ENCODE peak calls at places on chromosomes 4 and X, in ten cellular contexts. O is GM23338, T is suprapubic skin, D is GM12878, P is upper lobe of left lung, M is HCT116, X is GM12892, I is K562, Z is SK-N-SH, B is esophagus muscularis mucosa. H is an unnamed sample.

GRCh38 chrX:6813836-6814370 is 279.0 kb upstream of the VCX3A start:
- DNase-seq in O (peak), T (no peak), D (no peak), P (no peak), M (no peak), X (no peak), I (no peak), Z (no peak), B (no peak), H (no peak)

GRCh38 chr4:1177274-1178141 is 5.1 kb upstream of the SPON2 start:
- DNase-seq in O (no peak), T (no peak), D (no peak), P (peak), M (no peak), X (no peak), I (no peak), Z (no peak), B (no peak), H (no peak)

GRCh38 chrX:109619816-109620215 is 5.2 kb downstream of the KCNE5 start:
- DNase-seq in O (no peak), T (no peak), D (no peak), P (no peak), M (no peak), X (no peak), I (no peak), Z (no peak), B (no peak), H (no peak)

GRCh38 chr4:123819362-123820035 is 422.9 kb downstream of the SPRY1 start:
- DNase-seq in O (no peak), T (no peak), D (no peak), P (no peak), M (no peak), X (no peak), I (no peak), Z (no peak), B (no peak), H (no peak)

GRCh38 chr4:83107636-83108035 is 6.9 kb downstream of the PLAC8 start:
- DNase-seq in O (no peak), T (no peak), D (no peak), P (no peak), M (no peak), X (no peak), I (no peak), Z (no peak), B (no peak), H (no peak)

GRCh38 chr4:149838036-149838435 is 22.4 kb upstream of the IQCM start:
- DNase-seq in O (no peak), T (no peak), D (no peak), P (no peak), M (no peak), X (no peak), I (no peak), Z (no peak), B (no peak), H (no peak)

GRCh38 chr4:110087116-110087708 is 111.2 kb downstream of the ELOVL6 start:
- DNase-seq in O (no peak), T (no peak), D (no peak), P (no peak), M (peak), X (no peak), I (no peak), Z (no peak), B (no peak), H (peak)

GRCh38 chrX:28273751-28274150 is 292.5 kb upstream of the DCAF8L1 start:
- DNase-seq in O (no peak), T (no peak), D (no peak), P (no peak), M (no peak), X (no peak), I (no peak), Z (no peak), B (no peak), H (peak)

GRCh38 chr4:57094482-57095223 is 15.5 kb downstream of the IGFBP7 start:
- DNase-seq in O (no peak), T (no peak), D (no peak), P (no peak), M (no peak), X (no peak), I (no peak), Z (no peak), B (no peak), H (no peak)

GRCh38 chrX:131226591-131226990 is 62.5 kb downstream of the IGSF1 start:
- DNase-seq in O (no peak), T (no peak), D (no peak), P (no peak), M (no peak), X (no peak), I (no peak), Z (no peak), B (no peak), H (no peak)

GRCh38 chr4:127355738-127356137 is 277.0 kb upstream of the INTU start:
- DNase-seq in O (no peak), T (no peak), D (no peak), P (no peak), M (no peak), X (no peak), I (no peak), Z (no peak), B (no peak), H (no peak)

GRCh38 chr4:55020131-55020530 is 105.3 kb downstream of the KDR start:
- DNase-seq in O (no peak), T (no peak), D (no peak), P (no peak), M (no peak), X (no peak), I (no peak), Z (no peak), B (no peak), H (no peak)

GRCh38 chr4:38313175-38313574 is 350.8 kb upstream of the KLF3 start:
- DNase-seq in O (no peak), T (no peak), D (no peak), P (peak), M (no peak), X (no peak), I (no peak), Z (no peak), B (no peak), H (no peak)

GRCh38 chr4:138255917-138256597 is 13.9 kb upstream of the SLC7A11 start:
- DNase-seq in O (no peak), T (no peak), D (no peak), P (no peak), M (no peak), X (no peak), I (no peak), Z (no peak), B (no peak), H (no peak)

GRCh38 chr4:136863756-136864155 is 668.5 kb downstream of the PCDH18 start:
- DNase-seq in O (peak), T (no peak), D (no peak), P (no peak), M (peak), X (no peak), I (no peak), Z (no peak), B (no peak), H (peak)

GRCh38 chr4:54482529-54482961 is 175.2 kb upstream of the KIT start:
- DNase-seq in O (no peak), T (no peak), D (no peak), P (no peak), M (no peak), X (no peak), I (peak), Z (no peak), B (no peak), H (no peak)

GRCh38 chrX:40262641-40263560 is 165.1 kb upstream of the BCOR start:
- DNase-seq in O (no peak), T (no peak), D (no peak), P (no peak), M (peak), X (no peak), I (no peak), Z (no peak), B (no peak), H (peak)

GRCh38 chr4:170190265-170190664 is 100.5 kb upstream of the AADAT start:
- DNase-seq in O (no peak), T (no peak), D (no peak), P (no peak), M (no peak), X (no peak), I (no peak), Z (no peak), B (no peak), H (no peak)

GRCh38 chr4:10534820-10535219 is 77.6 kb upstream of the ZNF518B start:
- DNase-seq in O (no peak), T (no peak), D (peak), P (no peak), M (no peak), X (no peak), I (no peak), Z (no peak), B (no peak), H (no peak)

GRCh38 chrX:30065226-30065625 is 150.1 kb upstream of the MAGEB2 start:
- DNase-seq in O (no peak), T (no peak), D (no peak), P (no peak), M (no peak), X (no peak), I (no peak), Z (no peak), B (no peak), H (peak)

GRCh38 chr4:185424905-185425599 is 712 bp downstream of the UFSP2 start:
- DNase-seq in O (no peak), T (no peak), D (no peak), P (no peak), M (no peak), X (no peak), I (no peak), Z (no peak), B (no peak), H (no peak)

GRCh38 chr4:140156529-140157171 is 2.7 kb upstream of the MAML3 start:
- DNase-seq in O (no peak), T (no peak), D (peak), P (no peak), M (no peak), X (no peak), I (no peak), Z (no peak), B (no peak), H (no peak)

GRCh38 chrX:133590703-133591505 is 175.6 kb upstream of the GPC4 start:
- DNase-seq in O (no peak), T (no peak), D (no peak), P (no peak), M (no peak), X (no peak), I (no peak), Z (no peak), B (no peak), H (no peak)

GRCh38 chrX:64975491-64975890 is 759 bp downstream of the ZC4H2 start:
- DNase-seq in O (peak), T (no peak), D (no peak), P (peak), M (no peak), X (no peak), I (no peak), Z (peak), B (no peak), H (peak)

GRCh38 chrX:66030505-66031317 is 9.2 kb downstream of the VSIG4 start:
- DNase-seq in O (peak), T (no peak), D (no peak), P (no peak), M (peak), X (no peak), I (peak), Z (peak), B (no peak), H (peak)

GRCh38 chrX:154298312-154298711 is 2.7 kb downstream of the TKTL1 start:
- DNase-seq in O (no peak), T (no peak), D (no peak), P (peak), M (no peak), X (no peak), I (no peak), Z (no peak), B (no peak), H (no peak)

GRCh38 chr4:60315586-60315985 is 884.5 kb upstream of the ADGRL3 start:
- DNase-seq in O (no peak), T (no peak), D (no peak), P (no peak), M (no peak), X (no peak), I (no peak), Z (no peak), B (no peak), H (no peak)

GRCh38 chr4:60314367-60314766 is 885.8 kb upstream of the ADGRL3 start:
- DNase-seq in O (peak), T (no peak), D (no peak), P (no peak), M (no peak), X (no peak), I (no peak), Z (no peak), B (no peak), H (no peak)

DNA sequence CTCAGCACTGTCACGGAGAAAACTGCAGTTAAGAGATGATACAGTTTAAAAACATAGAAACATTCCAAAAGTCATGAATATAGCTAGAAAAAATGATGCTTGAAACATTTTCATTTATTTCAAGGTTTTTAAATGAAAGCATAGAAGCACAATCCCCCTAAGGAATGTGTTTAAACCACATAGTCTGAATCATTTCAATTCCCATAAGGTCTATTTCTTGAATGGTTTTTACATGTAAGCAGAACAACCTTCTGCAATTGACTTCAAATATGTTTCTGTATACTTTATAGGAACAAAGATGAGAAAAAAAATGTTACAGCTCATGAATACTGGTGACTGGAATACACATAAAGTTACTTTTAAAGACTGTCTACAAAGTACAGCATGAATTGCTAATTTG is 886.5 kb upstream of the ADGRL3 start:
- DNase-seq in O (no peak), T (no peak), D (no peak), P (no peak), M (no peak), X (no peak), I (no peak), Z (no peak), B (no peak), H (no peak)
- TF ChIP-seq POLR2AphosphoS5 in O (no peak), T (no peak), D (no peak), P (no peak), M (no peak), X (no peak), I (no peak), Z (no peak), B (no peak), H (no peak)

GRCh38 chrX:118345401-118346257 is at the start of gene WDR44:
- DNase-seq in O (peak), T (peak), D (peak), P (peak), M (peak), X (peak), I (peak), Z (peak), B (peak), H (peak)
- TF ChIP-seq POLR2AphosphoS5 in O (peak), T (no peak), D (peak), P (peak), M (peak), X (peak), I (peak), Z (peak), B (peak), H (peak)

DNA sequence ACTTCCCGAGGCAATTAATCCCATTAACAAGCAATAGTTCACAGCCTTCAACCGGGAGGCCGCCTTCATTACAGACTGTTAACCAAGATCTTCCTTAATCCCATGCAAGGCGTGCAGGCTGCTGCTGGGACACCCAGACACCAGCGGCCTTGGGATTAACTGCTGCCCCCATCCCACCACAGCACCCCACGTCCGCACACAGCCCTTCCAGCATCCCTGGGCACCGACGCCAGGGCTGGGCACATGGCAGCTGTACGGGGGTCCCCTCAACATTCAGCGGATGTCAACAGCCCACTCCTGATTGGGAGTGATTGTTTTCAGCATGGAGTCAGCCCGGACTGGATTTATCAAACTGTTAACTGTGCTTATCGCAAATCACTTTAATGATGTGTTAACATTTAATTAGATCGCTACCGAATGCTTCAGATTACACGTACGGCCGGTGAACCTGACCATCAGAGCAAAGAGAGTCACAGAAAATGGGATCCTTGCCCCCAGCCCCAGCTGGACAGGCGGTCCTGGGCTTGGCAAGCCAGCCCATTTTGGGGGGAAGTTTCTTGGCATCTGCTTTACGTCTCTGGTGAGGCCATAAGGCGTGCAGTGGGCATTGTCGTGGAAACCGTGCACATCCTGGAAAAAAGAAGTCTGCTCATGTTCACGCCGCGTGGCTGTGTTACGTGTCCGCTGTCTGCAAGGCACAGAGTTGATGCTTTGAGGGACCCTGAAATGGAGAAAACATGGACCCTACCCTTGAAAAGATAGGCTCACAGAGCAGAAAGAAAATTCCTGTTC is 126.4 kb downstream of the HMX1 start:
- DNase-seq in O (no peak), T (peak), D (no peak), P (peak), M (no peak), X (no peak), I (no peak), Z (peak), B (no peak), H (no peak)
- TF ChIP-seq POLR2AphosphoS5 in O (no peak), T (no peak), D (no peak), P (no peak), M (no peak), X (no peak), I (no peak), Z (no peak), B (no peak), H (no peak)

DNA sequence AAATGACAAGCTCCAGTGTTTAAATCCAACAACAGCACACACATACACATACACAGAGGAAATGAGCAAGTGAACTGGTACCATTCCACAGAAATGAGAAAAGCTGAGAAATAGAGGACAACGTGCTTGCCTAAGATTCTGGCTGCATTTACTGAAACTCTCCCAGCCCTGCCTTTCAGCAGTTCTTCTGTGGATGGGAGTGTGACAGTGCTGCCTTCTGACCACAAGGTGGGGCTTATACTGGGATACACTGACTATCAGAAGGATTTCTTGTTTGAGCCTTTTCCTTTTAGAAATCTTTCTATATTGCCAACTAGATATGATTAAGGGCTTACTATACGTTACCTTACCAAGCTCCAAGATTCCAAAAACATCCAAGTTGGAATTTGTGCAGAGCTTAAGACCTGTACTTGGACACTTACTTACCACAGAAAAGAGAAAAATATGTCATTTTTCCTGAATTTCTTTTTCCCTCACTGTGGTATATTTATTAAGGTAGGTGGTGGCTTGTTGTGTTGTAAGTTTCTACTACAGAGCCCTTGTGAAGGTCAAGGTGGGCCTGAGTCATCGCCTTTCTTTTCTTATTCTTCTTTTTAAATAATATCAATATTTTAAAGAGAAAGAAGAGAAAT is 10.7 kb upstream of the CXCL8 start:
- DNase-seq in O (peak), T (peak), D (no peak), P (peak), M (peak), X (no peak), I (peak), Z (peak), B (no peak), H (peak)
- TF ChIP-seq POLR2AphosphoS5 in O (no peak), T (no peak), D (no peak), P (no peak), M (no peak), X (no peak), I (no peak), Z (no peak), B (no peak), H (no peak)

GRCh38 chr4:75939890-75940691 is 722 bp downstream of the NAAA start:
- DNase-seq in O (peak), T (peak), D (no peak), P (peak), M (peak), X (peak), I (peak), Z (peak), B (peak), H (peak)
- TF ChIP-seq POLR2AphosphoS5 in O (peak), T (no peak), D (no peak), P (peak), M (peak), X (no peak), I (no peak), Z (no peak), B (no peak), H (peak)